ENCODE peak calls at places on chromosomes 6 and 20, in nine cellular contexts. J is psoas muscle, V is ovary, T is IMR-90, R is breast epithelium, C is cardiac fibroblast, F is AG04449, G is fibroblast of mammary gland, P is neuronal stem cell. U is an unnamed sample.
A peak's percentile ranks its signal among the peaks of the same experiment; 100 is the strongest.

GRCh38 chr6:108321253-108321740 is 26.4 kb downstream of the AFG1L start:
- DNase-seq in J (no peak), V (no peak), T (no peak), R (no peak), C (peak; percentile 3), F (no peak), G (no peak), P (no peak), U (no peak)

GRCh38 chr6:72522735-72523141 is 99.1 kb upstream of the KCNQ5 start:
- DNase-seq in J (no peak), V (no peak), T (no peak), R (no peak), C (no peak), F (no peak), G (no peak), P (no peak), U (peak; percentile 11)

GRCh38 chr6:136113736-136114173 is 136.4 kb downstream of the MTFR2 start:
- DNase-seq in J (peak; percentile 17), V (no peak), T (peak; percentile 93), R (no peak), C (peak; percentile 93), F (peak; percentile 60), G (peak; percentile 86), P (peak; percentile 63), U (no peak)

GRCh38 chr6:149962461-149963211 is 1.1 kb upstream of the ULBP1 start:
- DNase-seq in J (no peak), V (no peak), T (no peak), R (no peak), C (no peak), F (no peak), G (no peak), P (no peak), U (no peak)

GRCh38 chr6:106451419-106451818 is 90.9 kb downstream of the CRYBG1 start:
- DNase-seq in J (no peak), V (no peak), T (no peak), R (no peak), C (peak; percentile 52), F (no peak), G (peak; percentile 7), P (no peak), U (no peak)

GRCh38 chr6:147782302-147782701 is 273.8 kb downstream of the SAMD5 start:
- DNase-seq in J (no peak), V (no peak), T (peak; percentile 77), R (no peak), C (no peak), F (peak; percentile 36), G (peak; percentile 39), P (no peak), U (no peak)

GRCh38 chr6:73644941-73645591 is 8.7 kb downstream of the SLC17A5 start:
- DNase-seq in J (no peak), V (no peak), T (no peak), R (no peak), C (no peak), F (no peak), G (peak; percentile 9), P (no peak), U (no peak)

GRCh38 chr6:161487694-161488093 is 213.8 kb upstream of the AGPAT4 start:
- DNase-seq in J (no peak), V (no peak), T (no peak), R (no peak), C (peak; percentile 11), F (no peak), G (no peak), P (no peak), U (no peak)

GRCh38 chr6:117729613-117730012 is 54.3 kb downstream of the NUS1 start:
- DNase-seq in J (no peak), V (no peak), T (no peak), R (no peak), C (no peak), F (no peak), G (no peak), P (no peak), U (no peak)

GRCh38 chr6:2999005-2999620 is 581 bp upstream of the NQO2 start:
- DNase-seq in J (peak; percentile 85), V (no peak), T (peak; percentile 78), R (peak; percentile 74), C (peak; percentile 93), F (no peak), G (peak; percentile 96), P (no peak), U (no peak)

GRCh38 chr6:132115714-132116366 is 164.7 kb upstream of the CCN2 start:
- DNase-seq in J (no peak), V (no peak), T (peak; percentile 33), R (no peak), C (peak; percentile 81), F (no peak), G (peak; percentile 33), P (no peak), U (no peak)

GRCh38 chr6:41306187-41306854 is 19.8 kb upstream of the TREM1 start:
- DNase-seq in J (no peak), V (no peak), T (peak; percentile 49), R (peak; percentile 35), C (peak; percentile 63), F (no peak), G (peak; percentile 57), P (peak; percentile 45), U (peak; percentile 57)

GRCh38 chr20:31996996-31997395 is 13.2 kb upstream of the CCM2L start:
- DNase-seq in J (no peak), V (no peak), T (no peak), R (no peak), C (no peak), F (no peak), G (no peak), P (no peak), U (no peak)

GRCh38 chr20:33279261-33279910 is 3.6 kb upstream of the BPIFB1 start:
- DNase-seq in J (no peak), V (no peak), T (no peak), R (no peak), C (no peak), F (no peak), G (no peak), P (no peak), U (no peak)

DNA sequence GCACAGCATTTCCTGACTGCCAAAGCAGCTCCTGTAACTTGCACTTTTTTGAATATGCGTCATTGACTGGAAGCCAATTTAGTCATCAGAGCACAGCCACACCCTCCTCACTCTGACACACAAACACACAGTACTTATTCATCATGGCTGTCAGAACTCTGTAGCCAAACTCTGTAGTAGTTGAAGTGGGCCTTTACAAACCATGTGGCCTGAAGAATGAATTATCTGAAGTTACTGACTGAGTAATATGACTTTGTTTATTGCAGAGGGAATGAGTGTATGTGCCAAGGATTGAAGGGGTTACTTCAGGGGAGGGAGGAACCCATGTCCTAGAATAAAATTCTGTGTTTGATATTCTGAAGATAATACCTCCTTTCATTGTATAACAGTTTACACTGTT is 102.7 kb downstream of the FIG4 start:
- DNase-seq in J (no peak), V (no peak), T (peak; percentile 98), R (no peak), C (peak; percentile 97), F (peak; percentile 65), G (peak; percentile 99), P (no peak), U (peak; percentile 43)
- H3K4me3 ChIP-seq in J (no peak overlapping the region), V (no peak overlapping the region), T (no peak overlapping the region), R (no peak overlapping the region), C (no peak overlapping the region), F (no peak overlapping the region), G (no peak overlapping the region), P (no peak overlapping the region), U (no peak overlapping the region)

DNA sequence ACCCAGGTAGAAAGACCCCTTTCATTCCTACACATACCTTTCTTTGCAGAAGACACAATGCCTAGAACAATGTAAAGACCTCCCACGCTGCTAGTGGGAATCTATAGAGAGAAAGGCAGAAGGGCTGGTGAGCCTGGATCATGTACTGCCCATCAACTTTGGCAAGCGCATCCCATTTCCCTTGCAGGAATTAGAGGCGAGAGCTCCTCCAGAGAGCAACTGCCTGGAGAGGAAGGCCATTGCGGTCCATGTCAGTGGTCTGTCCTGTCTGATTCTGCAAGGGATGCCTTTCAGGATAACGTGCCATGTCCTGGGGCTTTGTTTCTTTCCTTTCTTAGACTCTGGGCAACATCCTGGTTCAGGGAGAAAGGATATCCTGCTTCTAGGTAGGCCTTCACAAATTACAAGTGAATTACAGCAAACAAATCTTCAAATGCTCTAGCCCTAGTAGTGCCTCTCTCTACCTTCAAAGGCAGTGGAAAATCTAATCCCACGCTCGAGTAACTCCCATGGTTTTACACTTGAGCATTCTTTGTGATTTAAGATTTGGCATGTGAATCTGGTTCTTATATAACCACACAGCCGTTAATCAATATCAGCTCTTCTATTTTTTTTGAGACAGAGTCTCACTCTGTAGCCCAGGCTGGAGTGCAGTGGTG is 38.5 kb downstream of the GCNT2 start:
- DNase-seq in J (no peak), V (no peak), T (no peak), R (no peak), C (no peak), F (no peak), G (no peak), P (no peak), U (no peak)
- H3K4me3 ChIP-seq in J (no peak overlapping the region), V (no peak overlapping the region), T (no peak overlapping the region), R (no peak overlapping the region), C (no peak overlapping the region), F (no peak overlapping the region), G (no peak overlapping the region), P (no peak overlapping the region), U (no peak overlapping the region)

GRCh38 chr6:156396791-156397418 is 380.3 kb upstream of the ARID1B start:
- DNase-seq in J (no peak), V (no peak), T (no peak), R (no peak), C (no peak), F (no peak), G (no peak), P (no peak), U (no peak)
- H3K4me3 ChIP-seq in J (peak overlapping the region; percentile 18), V (no peak overlapping the region), T (no peak overlapping the region), R (no peak overlapping the region), C (no peak overlapping the region), F (no peak overlapping the region), G (no peak overlapping the region), P (no peak overlapping the region), U (no peak overlapping the region)

GRCh38 chr6:24922854-24923253 is 12.9 kb downstream of the RIPOR2 start:
- DNase-seq in J (no peak), V (no peak), T (no peak), R (no peak), C (no peak), F (no peak), G (no peak), P (no peak), U (no peak)
- H3K4me3 ChIP-seq in J (no peak overlapping the region), V (no peak overlapping the region), T (no peak overlapping the region), R (no peak overlapping the region), C (no peak overlapping the region), F (no peak overlapping the region), G (no peak overlapping the region), P (no peak overlapping the region), U (no peak overlapping the region)

GRCh38 chr6:157239671-157240058 is 83.7 kb downstream of the TMEM242 start:
- DNase-seq in J (no peak), V (no peak), T (no peak), R (no peak), C (no peak), F (no peak), G (no peak), P (no peak), U (no peak)
- H3K4me3 ChIP-seq in J (peak overlapping the region; percentile 55), V (peak overlapping the region; percentile 32), T (no peak overlapping the region), R (peak overlapping the region; percentile 10), C (no peak overlapping the region), F (no peak overlapping the region), G (peak overlapping the region; percentile 35), P (no peak overlapping the region), U (no peak overlapping the region)